ENCODE peak calls at places on chromosomes 16 and 17, in six cellular contexts. L is H1, F is GM12878, U is K562, W is GM12891, G is HepG2. Z is an unnamed sample.

GRCh38 chr16:49739381-49739780 is 116.5 kb downstream of the ZNF423 start:
- DNase-seq in F (no peak), W (no peak), L (no peak), U (peak; percentile 42), G (no peak), Z (no peak)

GRCh38 chr16:58474296-58474695 is 25.6 kb upstream of the NDRG4 start:
- DNase-seq in F (no peak), W (no peak), L (no peak), U (no peak), G (no peak), Z (no peak)

GRCh38 chr17:29565643-29566472 is 979 bp downstream of the ABHD15 start:
- DNase-seq in G (peak; percentile 25), L (no peak), U (no peak), F (no peak), W (no peak), Z (peak; percentile 52)

GRCh38 chr17:49404371-49404770 is 10.3 kb downstream of the PHB1 start:
- DNase-seq in U (no peak), L (no peak), F (no peak), G (no peak), W (peak; percentile 47), Z (no peak)

GRCh38 chr17:79707931-79708891 is 22.5 kb upstream of the ENPP7 start:
- DNase-seq in G (peak; percentile 43), L (no peak), U (peak; percentile 66), F (no peak), W (peak; percentile 81), Z (peak; percentile 63)

GRCh38 chr17:66564992-66565465 is 262.6 kb downstream of the PRKCA start:
- DNase-seq in U (no peak), W (no peak), G (peak; percentile 30), F (no peak), L (no peak), Z (no peak)

GRCh38 chr17:18043491-18043890 is 4.3 kb downstream of the GID4 start:
- DNase-seq in F (no peak), W (no peak), U (peak; percentile 25), L (no peak), G (no peak), Z (no peak)

GRCh38 chr16:66899310-66899944 is 19.1 kb downstream of the PDP2 start:
- DNase-seq in F (no peak), U (no peak), W (no peak), L (no peak), G (no peak), Z (no peak)

GRCh38 chr16:3458278-3458851 is 14.9 kb downstream of the NAA60 start:
- DNase-seq in F (no peak), W (no peak), U (no peak), G (no peak), L (no peak), Z (no peak)

GRCh38 chr16:1984347-1985225 is 593 bp downstream of the GFER start:
- DNase-seq in G (peak; percentile 39), F (no peak), W (no peak), U (peak; percentile 72), L (no peak), Z (no peak)

GRCh38 chr17:77061711-77062110 is 79.1 kb upstream of the SEC14L1 start:
- DNase-seq in F (no peak), L (no peak), U (no peak), G (no peak), W (no peak), Z (no peak)

GRCh38 chr17:173064-173911 is 8.2 kb downstream of the DOC2B start:
- DNase-seq in G (no peak), F (no peak), U (no peak), L (no peak), W (no peak), Z (no peak)

GRCh38 chr17:69466451-69466850 is 52.0 kb downstream of the MAP2K6 start:
- DNase-seq in G (no peak), L (no peak), F (no peak), W (no peak), U (no peak), Z (no peak)

GRCh38 chr17:58779446-58779845 is 23.8 kb downstream of the PPM1E start:
- DNase-seq in F (no peak), L (no peak), W (no peak), G (no peak), U (no peak), Z (no peak)

GRCh38 chr17:66270106-66270505 is 32.3 kb upstream of the PRKCA start:
- DNase-seq in G (no peak), U (no peak), W (no peak), L (no peak), F (no peak), Z (no peak)

GRCh38 chr17:3995067-3995466 is 30.8 kb upstream of the ATP2A3 start:
- DNase-seq in G (no peak), F (no peak), W (no peak), L (no peak), U (no peak), Z (no peak)

GRCh38 chr17:19747159-19747719 is 859 bp downstream of the ALDH3A1 start:
- DNase-seq in L (no peak), U (no peak), W (no peak), G (no peak), F (no peak), Z (no peak)

GRCh38 chr17:19744492-19744891 is 3.6 kb downstream of the ALDH3A1 start:
- DNase-seq in F (no peak), L (no peak), G (no peak), U (no peak), W (no peak), Z (no peak)

GRCh38 chr17:19743101-19744100 is 4.7 kb downstream of the ALDH3A1 start:
- DNase-seq in G (no peak), L (no peak), W (no peak), F (no peak), U (no peak), Z (no peak)

GRCh38 chr17:19746517-19746916 is 1.6 kb downstream of the ALDH3A1 start:
- DNase-seq in G (no peak), F (no peak), L (no peak), W (no peak), U (no peak), Z (no peak)

DNA sequence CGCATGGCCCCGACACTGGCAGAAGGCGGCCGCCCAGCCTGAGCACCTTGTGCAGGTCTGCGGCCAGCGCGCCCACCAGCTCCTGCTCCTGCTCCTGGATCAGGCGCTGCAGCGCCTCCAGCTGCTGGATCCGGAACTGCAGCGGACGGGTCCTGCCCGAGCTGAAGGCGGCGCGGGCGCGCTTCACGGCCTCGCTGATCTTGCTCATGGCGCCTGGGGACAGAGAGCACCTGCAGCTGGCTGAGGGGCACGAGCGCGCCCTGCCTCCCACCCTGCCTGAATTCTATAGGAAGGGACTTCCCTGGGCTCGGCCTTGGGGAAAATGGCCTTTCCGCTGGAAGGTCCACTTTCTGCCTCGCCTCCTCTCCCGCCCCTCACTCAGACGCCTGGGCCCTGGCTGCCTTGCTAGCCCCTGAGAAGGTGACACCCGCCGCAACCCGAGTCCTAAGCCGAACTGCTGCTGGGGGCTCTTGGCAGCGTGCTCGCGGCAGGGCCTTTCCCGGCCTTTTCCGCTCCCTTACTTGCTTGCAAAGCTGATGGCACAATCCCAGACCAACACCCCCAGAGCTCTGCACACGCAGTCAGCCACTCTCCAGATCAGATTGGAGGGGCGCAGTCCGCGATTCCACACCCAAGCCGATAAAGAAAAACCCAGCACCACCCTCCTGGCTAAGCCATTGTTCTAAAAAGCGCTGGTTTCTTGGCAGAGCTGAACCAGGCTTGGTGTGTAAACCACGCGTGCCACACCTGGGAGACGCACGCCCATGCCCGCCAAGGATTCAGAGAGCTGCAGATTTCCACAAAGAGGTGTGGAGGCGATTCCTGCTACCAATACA is 3.0 kb downstream of the ALDH3A1 start:
- DNase-seq in F (no peak), U (peak; percentile 45), L (peak; percentile 86), W (peak; percentile 92), G (no peak), Z (peak; percentile 89)
- TF ChIP-seq POLR2AphosphoS5 in F (no peak), U (no peak), L (peak; percentile 69), W (no peak), G (no peak), Z (no peak)

DNA sequence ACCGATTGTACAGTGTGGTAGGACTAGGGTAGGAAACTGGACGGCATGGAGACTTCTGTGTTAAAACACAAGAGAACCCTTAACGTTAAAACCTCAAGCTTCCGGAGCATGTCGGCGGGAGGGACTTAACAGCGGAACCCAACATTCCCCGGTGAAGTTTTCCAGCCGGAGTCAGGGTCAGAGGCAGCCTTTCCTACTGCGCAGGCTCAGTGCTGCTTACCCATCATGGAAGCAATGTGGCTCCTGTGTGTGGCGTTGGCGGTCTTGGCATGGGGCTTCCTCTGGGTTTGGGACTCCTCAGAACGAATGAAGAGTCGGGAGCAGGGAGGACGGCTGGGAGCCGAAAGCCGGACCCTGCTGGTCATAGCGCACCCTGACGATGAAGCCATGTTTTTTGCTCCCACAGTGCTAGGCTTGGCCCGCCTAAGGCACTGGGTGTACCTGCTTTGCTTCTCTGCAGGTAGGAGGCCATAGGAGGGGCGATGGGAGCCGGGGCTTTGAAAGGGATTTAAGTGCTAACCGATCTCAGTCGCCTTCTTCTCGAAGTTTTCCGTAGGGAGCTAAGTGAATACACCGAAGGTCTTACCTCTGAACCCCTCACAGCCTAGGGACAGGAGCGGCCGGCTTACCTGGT is at the start of gene PIGL:
- DNase-seq in U (peak; percentile 60), G (peak; percentile 93), F (peak; percentile 92), W (peak; percentile 52), L (peak; percentile 75), Z (peak; percentile 52)
- TF ChIP-seq POLR2A in U (peak; percentile 95), G (peak; percentile 95), F (peak; percentile 97), W (peak; percentile 97), L (peak; percentile 98), Z (peak; percentile 98)

DNA sequence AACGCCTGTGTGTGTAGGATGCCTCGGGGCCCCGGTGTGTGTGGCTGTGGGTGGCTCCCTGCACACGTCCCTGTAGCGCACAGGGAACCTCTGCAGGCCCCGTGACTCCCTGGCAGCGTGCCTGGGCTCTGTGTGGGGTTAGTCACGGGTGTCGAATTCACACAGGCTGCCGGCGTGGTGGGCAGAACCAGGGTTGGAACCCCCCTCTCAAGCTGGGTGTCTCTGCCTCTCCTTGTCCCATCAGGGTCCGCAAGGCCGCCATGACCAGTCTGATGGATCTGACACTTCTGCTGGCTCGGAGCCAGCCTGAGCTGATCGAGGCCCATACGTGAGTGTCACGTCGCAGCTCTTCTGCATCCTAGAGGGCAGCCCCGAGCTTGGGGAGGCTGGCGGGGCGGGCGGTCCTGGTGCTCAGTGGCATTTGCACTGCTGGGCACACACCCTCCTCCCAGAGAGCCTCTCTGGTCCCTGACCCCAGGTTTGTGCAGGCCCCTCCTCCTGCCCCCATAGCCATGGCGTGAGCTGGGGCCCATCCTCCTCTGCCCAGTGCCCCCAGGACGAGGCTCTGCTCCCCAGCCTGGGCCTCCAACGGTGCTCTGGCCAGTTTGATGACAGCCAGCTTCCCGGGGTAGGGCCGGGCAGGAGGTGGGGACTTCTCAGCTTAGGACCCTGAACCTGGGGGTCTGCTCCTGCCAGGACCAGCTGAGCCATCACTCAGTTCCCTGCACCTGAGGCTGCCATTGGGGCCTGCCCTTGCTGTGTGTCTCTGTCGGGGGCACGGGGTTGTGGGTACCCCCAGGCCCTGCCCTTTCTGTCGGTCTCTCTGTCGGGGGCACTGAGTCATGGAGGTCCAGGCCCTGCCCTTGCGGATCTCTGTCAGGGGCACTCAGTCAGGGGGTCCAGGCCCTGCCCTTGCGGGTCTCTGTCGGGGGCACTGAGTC is 88.1 kb upstream of the ZNF750 start:
- DNase-seq in W (no peak), G (no peak), L (no peak), U (no peak), F (no peak), Z (no peak)
- TF ChIP-seq TAF1 in W (no peak), G (no peak), L (no peak), U (no peak), F (no peak), Z (no peak)

GRCh38 chr17:1627219-1627986 is 1.2 kb downstream of the SLC43A2 start:
- DNase-seq in W (no peak), L (no peak), U (peak; percentile 60), G (no peak), F (no peak), Z (peak; percentile 48)
- TF ChIP-seq POLR2AphosphoS5 in W (no peak), L (no peak), U (no peak), G (no peak), F (no peak), Z (no peak)